ENCODE peak calls at places on chromosome X, in six cellular contexts. I, U, Q, X, F and A are unnamed samples.

GRCh38 chrX:124217289-124218251 is 114.9 kb upstream of the TEX13D start:
- DNase-seq in Q (peak; percentile 54), X (no peak), U (no peak), F (no peak), I (no peak), A (peak; percentile 26)

GRCh38 chrX:17374619-17375360 is at the start of gene NHS:
- DNase-seq in X (no peak), I (peak; percentile 41), Q (no peak), U (no peak), F (peak; percentile 91), A (peak; percentile 64)

GRCh38 chrX:147958316-147958715 is 22.8 kb upstream of the FMR1NB start:
- DNase-seq in U (no peak), F (no peak), Q (no peak), I (no peak), X (peak; percentile 12), A (no peak)

GRCh38 chrX:2761246-2761645 is 9.4 kb downstream of the XG start:
- DNase-seq in F (no peak), Q (no peak), I (no peak), U (no peak), X (no peak), A (no peak)

GRCh38 chrX:123267220-123267619 is 83.1 kb downstream of the GRIA3 start:
- DNase-seq in X (no peak), Q (no peak), I (no peak), F (no peak), U (no peak), A (no peak)

GRCh38 chrX:48278958-48279357 is 23.8 kb downstream of the SSX1 start:
- DNase-seq in F (no peak), U (no peak), Q (no peak), X (no peak), I (no peak), A (no peak)

GRCh38 chrX:71622347-71623104 is 4.2 kb upstream of the CXCR3 start:
- DNase-seq in F (peak; percentile 90), X (no peak), U (no peak), I (peak; percentile 82), Q (peak; percentile 45), A (peak; percentile 42)

GRCh38 chrX:2767631-2768455 is 16.0 kb downstream of the XG start:
- DNase-seq in I (peak; percentile 54), F (no peak), X (no peak), U (no peak), Q (no peak), A (no peak)

GRCh38 chrX:155857561-155857960 is 23.6 kb upstream of the VAMP7 start:
- DNase-seq in X (no peak), I (no peak), U (no peak), Q (no peak), F (no peak), A (no peak)

GRCh38 chrX:74656079-74656745 is 41.8 kb upstream of the RLIM start:
- DNase-seq in U (no peak), X (no peak), F (peak; percentile 18), Q (no peak), I (no peak), A (peak; percentile 2)

GRCh38 chrX:31652651-31653050 is 580.8 kb upstream of the FTHL17 start:
- DNase-seq in X (no peak), U (no peak), Q (no peak), F (no peak), I (no peak), A (no peak)

GRCh38 chrX:130741151-130741550 is 161.9 kb downstream of the ENOX2 start:
- DNase-seq in Q (no peak), I (no peak), X (no peak), F (no peak), U (no peak), A (no peak)

GRCh38 chrX:118971552-118971951 is 2.9 kb upstream of the LONRF3 start:
- DNase-seq in X (no peak), I (no peak), F (no peak), Q (no peak), U (no peak), A (no peak)

GRCh38 chrX:150873616-150874015 is 24.9 kb downstream of the CD99L2 start:
- DNase-seq in F (no peak), X (no peak), U (no peak), Q (no peak), I (no peak), A (no peak)

GRCh38 chrX:15853586-15854079 is 980 bp downstream of the AP1S2 start:
- DNase-seq in U (no peak), F (no peak), I (no peak), X (no peak), Q (no peak), A (no peak)

GRCh38 chrX:13048265-13048664 is 3.8 kb upstream of the FAM9C start:
- DNase-seq in I (no peak), Q (no peak), U (no peak), F (no peak), X (no peak), A (no peak)

GRCh38 chrX:45781901-45782553 is 581.4 kb upstream of the DIPK2B start:
- DNase-seq in I (no peak), Q (no peak), X (no peak), F (no peak), U (no peak), A (no peak)

GRCh38 chrX:111145878-111146277 is 49.9 kb downstream of the PAK3 start:
- DNase-seq in U (no peak), Q (no peak), I (no peak), F (no peak), X (no peak), A (no peak)

GRCh38 chrX:63513825-63514574 is 162.9 kb upstream of the SPIN4 start:
- DNase-seq in Q (no peak), I (no peak), F (no peak), X (peak; percentile 52), U (no peak), A (no peak)

GRCh38 chrX:8971116-8971515 is 62.8 kb downstream of the FAM9B start:
- DNase-seq in Q (no peak), U (peak; percentile 4), I (no peak), X (no peak), F (no peak), A (no peak)
- TF ChIP-seq CTCF in Q (peak; percentile 46), U (peak; percentile 41), I (peak; percentile 23), X (peak; percentile 35), F (peak; percentile 37), A (no peak)

GRCh38 chrX:33336783-33337182 is 125.4 kb upstream of the DMD start:
- DNase-seq in U (no peak), F (no peak), I (no peak), X (no peak), Q (no peak), A (no peak)

DNA sequence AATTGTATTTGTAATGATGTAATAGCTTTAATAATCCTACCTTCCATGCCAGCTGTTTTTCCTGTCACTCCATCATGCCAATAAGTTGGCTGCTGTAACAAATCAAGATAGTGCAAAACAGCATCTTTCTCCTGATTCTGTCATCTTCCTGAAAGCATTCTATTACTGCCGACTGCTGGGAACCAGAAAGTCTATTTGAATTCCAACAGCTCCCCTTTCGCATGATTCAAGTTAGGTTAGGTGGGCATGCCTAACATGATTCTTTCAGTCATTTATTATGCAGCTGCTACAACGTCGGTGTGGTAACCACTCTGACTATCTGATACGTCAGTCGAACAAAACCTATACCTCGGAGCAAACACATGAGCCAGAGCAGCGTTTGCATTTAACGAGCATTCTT is 127.9 kb upstream of the DMD start:
- DNase-seq in F (no peak), U (no peak), X (no peak), I (no peak), Q (no peak), A (no peak)
- TF ChIP-seq CTCF in F (no peak), U (no peak), X (no peak), I (no peak), Q (no peak), A (no peak)

DNA sequence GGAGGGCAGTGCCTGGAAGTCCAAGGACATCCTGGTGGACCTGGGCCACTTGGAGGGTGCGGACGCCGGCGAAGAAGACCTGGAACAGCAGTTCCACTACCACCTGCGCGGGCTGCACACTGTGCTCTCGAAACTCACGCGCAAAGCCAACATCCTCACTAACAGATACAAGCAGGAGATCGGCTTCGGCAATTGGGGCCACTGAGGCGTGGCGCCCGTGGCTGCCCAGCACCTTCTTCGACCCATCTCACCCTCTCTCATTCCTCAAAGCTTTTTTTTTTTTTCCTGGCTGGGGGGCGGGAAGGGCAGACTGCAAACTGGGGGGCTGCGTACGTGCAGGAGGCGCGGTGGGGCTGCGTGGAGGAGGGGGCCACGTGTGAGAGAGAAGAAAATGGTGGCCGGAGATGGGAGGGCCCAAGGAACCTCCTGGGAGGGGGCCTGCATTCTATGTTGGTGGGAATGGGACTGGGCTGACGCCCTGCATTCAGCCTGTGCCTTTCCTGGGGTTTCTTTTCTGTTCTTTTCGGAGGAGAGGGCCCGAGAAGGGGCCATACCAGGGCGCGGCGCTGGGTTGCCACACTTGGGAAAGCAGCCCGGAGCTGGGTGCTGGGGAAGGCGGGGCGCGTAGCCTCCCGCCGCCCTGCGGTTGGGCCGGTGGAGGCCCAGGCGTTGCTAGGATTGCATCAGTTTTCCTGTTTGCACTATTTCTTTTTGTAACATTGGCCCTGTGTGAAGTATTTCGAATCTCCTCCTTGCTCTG is 4.2 kb downstream of the MID1IP1 start:
- DNase-seq in F (peak; percentile 89), I (peak; percentile 66), Q (peak; percentile 54), U (no peak), X (no peak), A (peak; percentile 42)
- TF ChIP-seq CTCF in F (no peak), I (no peak), Q (no peak), U (no peak), X (no peak), A (no peak)

GRCh38 chrX:76126851-76127250 is 46.0 kb upstream of the PBDC1 start:
- DNase-seq in F (no peak), U (no peak), I (no peak), X (no peak), Q (no peak), A (no peak)

DNA sequence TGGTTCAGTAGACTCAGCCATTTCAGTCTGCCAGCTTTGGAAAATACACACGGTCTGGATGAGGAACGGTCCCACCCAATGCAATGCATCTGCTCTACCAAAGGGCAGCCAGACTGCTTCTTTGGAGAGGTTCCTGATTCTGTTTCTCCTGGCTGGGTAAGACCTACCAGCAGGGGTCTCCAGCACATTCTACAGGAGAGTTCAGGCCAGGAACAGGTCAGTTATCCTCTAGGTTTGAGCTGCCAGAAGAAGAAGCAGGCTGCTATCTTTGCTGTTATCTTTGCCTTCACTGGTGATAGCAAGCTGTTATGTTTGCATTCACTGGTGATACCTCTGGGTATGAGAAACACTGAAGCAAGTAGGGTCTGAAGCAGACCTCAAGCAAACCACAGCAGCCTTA is 45.5 kb upstream of the PBDC1 start:
- DNase-seq in Q (no peak), U (no peak), X (no peak), I (no peak), F (no peak), A (no peak)
- TF ChIP-seq CTCF in Q (no peak), U (no peak), X (no peak), I (no peak), F (no peak), A (no peak)

DNA sequence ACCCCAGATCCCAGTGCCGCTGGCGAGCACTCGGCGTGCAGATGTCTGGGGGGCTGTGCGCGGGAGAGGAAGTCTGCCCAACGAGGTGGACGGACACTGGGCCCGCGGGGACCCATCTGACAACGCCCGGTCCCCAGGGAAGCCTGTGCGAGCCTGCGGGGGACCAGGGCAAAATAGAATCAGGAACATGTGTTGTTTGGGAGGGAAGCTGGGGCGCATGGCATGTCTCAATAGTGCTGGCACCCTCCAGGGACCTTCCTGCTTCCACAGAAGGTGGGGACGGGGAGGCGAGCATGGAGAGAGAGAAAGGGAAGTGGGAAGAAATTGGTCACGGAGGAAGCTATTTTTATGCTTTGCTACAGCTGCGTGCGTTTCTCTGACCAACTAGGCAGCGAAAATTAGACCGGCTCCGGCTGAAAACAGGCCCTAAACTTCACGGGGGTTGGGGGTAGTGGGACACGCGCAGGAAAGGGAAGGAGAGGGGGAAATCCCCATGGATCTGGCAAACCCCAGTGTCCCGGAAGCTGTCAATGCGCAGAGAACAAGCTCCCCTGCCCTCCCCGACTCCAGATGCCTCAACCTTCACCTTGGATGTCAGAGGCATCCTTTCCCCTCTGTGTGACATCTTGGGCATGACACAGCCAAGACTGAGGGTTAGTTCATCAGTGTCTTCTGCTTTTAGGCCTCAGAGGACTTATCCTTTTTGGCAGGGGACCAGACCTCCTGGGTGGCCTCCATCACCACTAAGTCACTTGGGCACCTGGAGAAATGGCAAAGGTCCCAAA is 169.8 kb upstream of the BCOR start:
- DNase-seq in I (no peak), Q (no peak), F (no peak), X (no peak), U (no peak), A (no peak)
- TF ChIP-seq CTCF in I (no peak), Q (no peak), F (no peak), X (no peak), U (no peak), A (no peak)